ENCODE peak calls at places on chromosome 6, in five cellular contexts. W is hepatocyte, A is HepG2, K is lung, Y is mammary epithelial cell. U is an unnamed sample.
A peak's percentile ranks its signal among the peaks of the same experiment; 100 is the strongest.

GRCh38 chr6:28775405-28776129 is 148.2 kb downstream of the TRIM27 start:
- DNase-seq in W (no peak), A (no peak), K (no peak), Y (no peak), U (no peak)

GRCh38 chr6:4369616-4370015 is 234.2 kb upstream of the ECI2 start:
- DNase-seq in W (no peak), A (no peak), K (no peak), Y (peak; percentile 25), U (no peak)

GRCh38 chr6:6907286-6907685 is 200.5 kb upstream of the RREB1 start:
- DNase-seq in W (no peak), A (no peak), K (no peak), Y (no peak), U (no peak)

GRCh38 chr6:79385333-79385732 is 150.9 kb upstream of the HMGN3 start:
- DNase-seq in W (no peak), A (no peak), K (no peak), Y (no peak), U (no peak)

GRCh38 chr6:111997078-111997862 is 56.6 kb upstream of the CCN6 start:
- DNase-seq in W (peak; percentile 85), A (peak; percentile 71), K (peak; percentile 82), Y (peak; percentile 73), U (peak; percentile 73)

GRCh38 chr6:42451146-42451594 is 556 bp downstream of the TRERF1 start:
- DNase-seq in W (no peak), A (no peak), K (no peak), Y (no peak), U (no peak)

GRCh38 chr6:30836431-30836866 is 47.9 kb upstream of the DDR1 start:
- DNase-seq in W (peak; percentile 42), A (no peak), K (no peak), Y (no peak), U (no peak)

GRCh38 chr6:3443221-3443515 is 13.7 kb downstream of the SLC22A23 start:
- DNase-seq in W (no peak), A (no peak), K (no peak), Y (no peak), U (no peak)

GRCh38 chr6:167683028-167683862 is 143.5 kb upstream of the AFDN start:
- DNase-seq in W (peak; percentile 85), A (peak; percentile 100), K (no peak), Y (peak; percentile 84), U (peak; percentile 78)

GRCh38 chr6:36226648-36227047 is 30.1 kb downstream of the BRPF3 start:
- DNase-seq in W (no peak), A (no peak), K (no peak), Y (peak; percentile 25), U (no peak)

GRCh38 chr6:166926748-166927147 is 29.6 kb downstream of the RNASET2 start:
- DNase-seq in W (no peak), A (no peak), K (no peak), Y (no peak), U (no peak)

GRCh38 chr6:131199568-131200272 is 64.5 kb downstream of the AKAP7 start:
- DNase-seq in W (peak; percentile 78), A (peak; percentile 63), K (no peak), Y (peak; percentile 55), U (peak; percentile 51)

GRCh38 chr6:112983741-112984221 is 636.7 kb downstream of the RFPL4B start:
- DNase-seq in W (peak; percentile 28), A (no peak), K (no peak), Y (peak; percentile 3), U (no peak)

GRCh38 chr6:150628908-150629307 is 29.2 kb downstream of the PLEKHG1 start:
- DNase-seq in W (no peak), A (peak; percentile 15), K (no peak), Y (no peak), U (no peak)

GRCh38 chr6:134254118-134254517 is 63.8 kb downstream of the SGK1 start:
- DNase-seq in W (no peak), A (peak; percentile 26), K (no peak), Y (no peak), U (no peak)

GRCh38 chr6:42295688-42296087 is 78.0 kb upstream of the MRPS10 start:
- DNase-seq in W (no peak), A (no peak), K (no peak), Y (no peak), U (no peak)

GRCh38 chr6:83846291-83846690 is 6.9 kb upstream of the RIPPLY2 start:
- DNase-seq in W (no peak), A (no peak), K (no peak), Y (no peak), U (no peak)

GRCh38 chr6:44154067-44154466 is 4.6 kb upstream of the CAPN11 start:
- DNase-seq in W (no peak), A (no peak), K (no peak), Y (no peak), U (no peak)

GRCh38 chr6:166483026-166483425 is 100.3 kb upstream of the MPC1 start:
- DNase-seq in W (no peak), A (no peak), K (no peak), Y (no peak), U (no peak)

GRCh38 chr6:79812195-79812594 is 135.2 kb downstream of the ELOVL4 start:
- DNase-seq in W (no peak), A (no peak), K (no peak), Y (no peak), U (no peak)

GRCh38 chr6:31567531-31568370 is 4.3 kb upstream of the LTA start:
- DNase-seq in W (no peak), A (no peak), K (no peak), Y (no peak), U (no peak)

GRCh38 chr6:2958331-2958711 is 13.0 kb downstream of the SERPINB6 start:
- DNase-seq in W (no peak), A (no peak), K (peak; percentile 56), Y (no peak), U (no peak)

GRCh38 chr6:30826961-30827342 is 57.4 kb upstream of the DDR1 start:
- DNase-seq in W (peak; percentile 51), A (peak; percentile 65), K (no peak), Y (peak; percentile 77), U (peak; percentile 52)

GRCh38 chr6:156616495-156616894 is 160.7 kb upstream of the ARID1B start:
- DNase-seq in W (no peak), A (no peak), K (no peak), Y (no peak), U (no peak)

GRCh38 chr6:92181347-92181746 is 1238.0 kb downstream of the EPHA7 start:
- DNase-seq in W (no peak), A (no peak), K (no peak), Y (no peak), U (no peak)

GRCh38 chr6:89032599-89032998 is 48.0 kb upstream of the PNRC1 start:
- DNase-seq in W (no peak), A (no peak), K (no peak), Y (no peak), U (no peak)

GRCh38 chr6:4687989-4688947 is 87.9 kb upstream of the CDYL start:
- DNase-seq in W (peak; percentile 42), A (no peak), K (no peak), Y (peak; percentile 82), U (no peak)

GRCh38 chr6:46440133-46440532 is 51.1 kb downstream of the RCAN2 start:
- DNase-seq in W (no peak), A (no peak), K (no peak), Y (no peak), U (no peak)

GRCh38 chr6:33995873-33996475 is 149.9 kb downstream of the GRM4 start:
- DNase-seq in W (no peak), A (no peak), K (no peak), Y (no peak), U (no peak)

GRCh38 chr6:30556964-30557682 is at the start of gene PRR3:
- DNase-seq in W (peak; percentile 89), A (peak; percentile 94), K (peak; percentile 85), Y (peak; percentile 34), U (peak; percentile 74)

GRCh38 chr6:113437571-113437970 is 419.6 kb upstream of the MARCKS start:
- DNase-seq in W (no peak), A (no peak), K (no peak), Y (no peak), U (no peak)

GRCh38 chr6:148328876-148329567 is 13.6 kb upstream of the SASH1 start:
- DNase-seq in W (no peak), A (peak; percentile 35), K (no peak), Y (no peak), U (no peak)
- TF ChIP-seq CTCF in W (no peak), A (no peak), K (no peak), Y (no peak), U (no peak)

GRCh38 chr6:53240763-53241162 is 92.1 kb upstream of the GCM1 start:
- DNase-seq in W (no peak), A (no peak), K (no peak), Y (no peak), U (no peak)

GRCh38 chr6:53241936-53242335 is 93.3 kb upstream of the GCM1 start:
- DNase-seq in W (no peak), A (no peak), K (peak; percentile 35), Y (no peak), U (no peak)

GRCh38 chr6:53244532-53244931 is 95.9 kb upstream of the GCM1 start:
- DNase-seq in W (no peak), A (no peak), K (no peak), Y (no peak), U (no peak)

GRCh38 chr6:53246924-53247323 is 98.3 kb upstream of the GCM1 start:
- DNase-seq in W (no peak), A (no peak), K (no peak), Y (no peak), U (no peak)

DNA sequence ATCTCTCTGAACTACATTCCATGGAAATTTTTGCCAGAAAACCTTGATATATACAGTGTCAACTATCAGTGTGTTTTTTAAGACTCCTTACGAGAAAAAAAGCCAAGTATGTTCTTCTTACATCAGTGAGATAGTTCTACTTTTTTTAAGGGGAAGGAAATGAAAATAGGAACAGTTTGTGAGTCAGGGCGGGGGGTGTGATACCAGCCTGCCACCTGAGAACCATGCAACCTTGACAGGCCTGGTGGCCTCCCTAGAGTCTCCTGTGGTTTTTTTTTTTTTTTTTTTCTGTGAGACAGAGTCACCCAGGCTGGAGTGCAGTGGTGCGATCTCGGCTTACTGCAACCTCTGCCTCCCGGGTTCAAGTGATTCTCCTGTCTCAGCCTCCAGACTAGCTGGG is 96.3 kb upstream of the GCM1 start:
- DNase-seq in W (no peak), A (no peak), K (no peak), Y (no peak), U (no peak)
- H3K27ac ChIP-seq in W (no peak overlapping the region), A (no peak overlapping the region), K (no peak overlapping the region), Y (no peak overlapping the region), U (no peak overlapping the region)

GRCh38 chr6:138685257-138685656 is 88.3 kb upstream of the CCDC28A start:
- DNase-seq in W (no peak), A (no peak), K (no peak), Y (peak; percentile 85), U (no peak)

GRCh38 chr6:138680085-138680484 is 93.5 kb upstream of the CCDC28A start:
- DNase-seq in W (no peak), A (no peak), K (no peak), Y (no peak), U (no peak)

GRCh38 chr6:138678168-138678567 is 95.4 kb upstream of the CCDC28A start:
- DNase-seq in W (no peak), A (no peak), K (no peak), Y (no peak), U (no peak)

GRCh38 chr6:138685781-138686180 is 87.8 kb upstream of the CCDC28A start:
- DNase-seq in W (no peak), A (no peak), K (no peak), Y (no peak), U (no peak)

GRCh38 chr6:138682722-138683521 is 90.6 kb upstream of the CCDC28A start:
- DNase-seq in W (no peak), A (no peak), K (no peak), Y (peak; percentile 88), U (no peak)
- H3K4me3 ChIP-seq in W (no peak overlapping the region), A (no peak overlapping the region), K (no peak overlapping the region), Y (no peak overlapping the region), U (no peak overlapping the region)

GRCh38 chr6:25359191-25359861 is 80.2 kb downstream of the CARMIL1 start:
- DNase-seq in W (no peak), A (no peak), K (peak; percentile 28), Y (peak; percentile 58), U (no peak)
- TF ChIP-seq CTCF in W (no peak), A (no peak), K (no peak), Y (no peak), U (no peak)

U was measured in colonic mucosa.